ENCODE peak calls at places on chromosomes 4 and X, in five cellular contexts. One of them, this sample, is unnamed.

GRCh38 chrX:68238568-68238967 is 194.7 kb downstream of the OPHN1 start:
- DNase-seq in right atrium auricular region: no peak
- DNase-seq in dermis blood vessel endothelial cell: peak
- DNase-seq in RWPE1: no peak
- DNase-seq in nephron progenitor cell: no peak
- DNase-seq in this sample: no peak

GRCh38 chrX:11470231-11470630 is 177.0 kb downstream of the AMELX start:
- DNase-seq in right atrium auricular region: no peak
- DNase-seq in dermis blood vessel endothelial cell: peak
- DNase-seq in RWPE1: peak
- DNase-seq in nephron progenitor cell: no peak
- DNase-seq in this sample: no peak

GRCh38 chrX:119206203-119206602 is 29.9 kb upstream of the PGRMC1 start:
- DNase-seq in right atrium auricular region: no peak
- DNase-seq in dermis blood vessel endothelial cell: no peak
- DNase-seq in RWPE1: no peak
- DNase-seq in nephron progenitor cell: no peak
- DNase-seq in this sample: no peak

GRCh38 chr4:176001171-176002006 is 64.3 kb upstream of the WDR17 start:
- DNase-seq in right atrium auricular region: no peak
- DNase-seq in dermis blood vessel endothelial cell: peak
- DNase-seq in RWPE1: peak
- DNase-seq in nephron progenitor cell: peak
- DNase-seq in this sample: no peak

GRCh38 chr4:125370478-125370877 is 55.7 kb downstream of the FAT4 start:
- DNase-seq in right atrium auricular region: no peak
- DNase-seq in dermis blood vessel endothelial cell: no peak
- DNase-seq in RWPE1: no peak
- DNase-seq in nephron progenitor cell: no peak
- DNase-seq in this sample: no peak

GRCh38 chrX:13253223-13253622 is 66.6 kb downstream of the ATXN3L start:
- DNase-seq in right atrium auricular region: no peak
- DNase-seq in dermis blood vessel endothelial cell: no peak
- DNase-seq in RWPE1: no peak
- DNase-seq in nephron progenitor cell: no peak
- DNase-seq in this sample: no peak

GRCh38 chrX:108426262-108426661 is 12.0 kb downstream of the COL4A6 start:
- DNase-seq in right atrium auricular region: no peak
- DNase-seq in dermis blood vessel endothelial cell: no peak
- DNase-seq in RWPE1: no peak
- DNase-seq in nephron progenitor cell: no peak
- DNase-seq in this sample: no peak

GRCh38 chrX:57367649-57368048 is 81.1 kb downstream of the FAAH2 start:
- DNase-seq in right atrium auricular region: no peak
- DNase-seq in dermis blood vessel endothelial cell: peak
- DNase-seq in RWPE1: no peak
- DNase-seq in nephron progenitor cell: no peak
- DNase-seq in this sample: no peak

GRCh38 chrX:56382278-56382677 is 150.1 kb downstream of the KLF8 start:
- DNase-seq in right atrium auricular region: no peak
- DNase-seq in dermis blood vessel endothelial cell: no peak
- DNase-seq in RWPE1: no peak
- DNase-seq in nephron progenitor cell: no peak
- DNase-seq in this sample: no peak

GRCh38 chr4:23114538-23114937 is 421.8 kb downstream of the GBA3 start:
- DNase-seq in right atrium auricular region: no peak
- DNase-seq in dermis blood vessel endothelial cell: no peak
- DNase-seq in RWPE1: no peak
- DNase-seq in nephron progenitor cell: no peak
- DNase-seq in this sample: no peak

GRCh38 chrX:82756272-82756671 is 751.8 kb upstream of the POU3F4 start:
- DNase-seq in right atrium auricular region: no peak
- DNase-seq in dermis blood vessel endothelial cell: no peak
- DNase-seq in RWPE1: peak
- DNase-seq in nephron progenitor cell: no peak
- DNase-seq in this sample: no peak

GRCh38 chr4:141705048-141705746 is 68.8 kb downstream of the IL15 start:
- DNase-seq in right atrium auricular region: no peak
- DNase-seq in dermis blood vessel endothelial cell: no peak
- DNase-seq in RWPE1: no peak
- DNase-seq in nephron progenitor cell: no peak
- DNase-seq in this sample: no peak

GRCh38 chr4:153166971-153167501 is 37.2 kb upstream of the TRIM2 start:
- DNase-seq in right atrium auricular region: no peak
- DNase-seq in dermis blood vessel endothelial cell: no peak
- DNase-seq in RWPE1: no peak
- DNase-seq in nephron progenitor cell: no peak
- DNase-seq in this sample: no peak

GRCh38 chrX:40434947-40435346 is 145.8 kb upstream of the ATP6AP2 start:
- DNase-seq in right atrium auricular region: no peak
- DNase-seq in dermis blood vessel endothelial cell: no peak
- DNase-seq in RWPE1: no peak
- DNase-seq in nephron progenitor cell: peak
- DNase-seq in this sample: peak

GRCh38 chr4:68109891-68110290 is 19.8 kb downstream of the TMPRSS11F start:
- DNase-seq in right atrium auricular region: no peak
- DNase-seq in dermis blood vessel endothelial cell: no peak
- DNase-seq in RWPE1: no peak
- DNase-seq in nephron progenitor cell: no peak
- DNase-seq in this sample: no peak

GRCh38 chr4:113633467-113633866 is 128.1 kb downstream of the CAMK2D start:
- DNase-seq in right atrium auricular region: no peak
- DNase-seq in dermis blood vessel endothelial cell: no peak
- DNase-seq in RWPE1: no peak
- DNase-seq in nephron progenitor cell: no peak
- DNase-seq in this sample: no peak

GRCh38 chr4:147591048-147591577 is 26.1 kb upstream of the TMEM184C start:
- DNase-seq in right atrium auricular region: no peak
- DNase-seq in dermis blood vessel endothelial cell: no peak
- DNase-seq in RWPE1: no peak
- DNase-seq in nephron progenitor cell: no peak
- DNase-seq in this sample: no peak

GRCh38 chr4:145709843-145710242 is 29.9 kb downstream of the C4orf51 start:
- DNase-seq in right atrium auricular region: no peak
- DNase-seq in dermis blood vessel endothelial cell: no peak
- DNase-seq in RWPE1: peak
- DNase-seq in nephron progenitor cell: no peak
- DNase-seq in this sample: no peak

GRCh38 chr4:44446801-44447562 is 1.6 kb downstream of the KCTD8 start:
- DNase-seq in right atrium auricular region: no peak
- DNase-seq in dermis blood vessel endothelial cell: peak
- DNase-seq in RWPE1: peak
- DNase-seq in nephron progenitor cell: peak
- DNase-seq in this sample: no peak

GRCh38 chr4:2593003-2593402 is 56.6 kb downstream of the FAM193A start:
- DNase-seq in right atrium auricular region: no peak
- DNase-seq in dermis blood vessel endothelial cell: no peak
- DNase-seq in RWPE1: no peak
- DNase-seq in nephron progenitor cell: no peak
- DNase-seq in this sample: no peak